ENCODE peak calls at places on chromosome 3, in six cellular contexts. W is MCF 10A, T is cardiac fibroblast, L is Ammon's horn, O is RPMI8226, A is AG04450. N is an unnamed sample.

GRCh38 chr3:119294889-119295769 is 946 bp downstream of the ARHGAP31 start:
- DNase-seq in L (peak), T (peak), O (peak), A (no peak), W (peak), N (peak)

GRCh38 chr3:73602171-73602570 is 22.6 kb downstream of the PDZRN3 start:
- DNase-seq in W (no peak), A (no peak), O (no peak), T (peak), L (no peak), N (peak)

GRCh38 chr3:30693470-30694120 is 87.2 kb downstream of the TGFBR2 start:
- DNase-seq in L (peak), T (peak), O (peak), W (peak), A (peak), N (peak)

GRCh38 chr3:78322780-78323179 is 1282.9 kb downstream of the ROBO2 start:
- DNase-seq in O (no peak), T (no peak), A (no peak), W (no peak), L (no peak), N (no peak)

GRCh38 chr3:49339593-49339946 is 283 bp downstream of the USP4 start:
- DNase-seq in W (no peak), L (no peak), A (no peak), T (no peak), O (no peak), N (peak)

GRCh38 chr3:115351193-115351592 is 204.1 kb upstream of the ZBTB20 start:
- DNase-seq in A (no peak), O (no peak), W (no peak), L (no peak), T (no peak), N (no peak)

GRCh38 chr3:39208463-39209055 is 16.2 kb upstream of the XIRP1 start:
- DNase-seq in T (peak), L (peak), O (peak), A (peak), W (peak), N (peak)

GRCh38 chr3:153221748-153222162 is 59.7 kb downstream of the RAP2B start:
- DNase-seq in T (peak), W (peak), A (peak), L (peak), O (peak), N (peak)

GRCh38 chr3:114155370-114155821 is 23.5 kb downstream of the DRD3 start:
- DNase-seq in W (peak), A (no peak), L (no peak), O (peak), T (peak), N (peak)

GRCh38 chr3:52143616-52144015 is 10.6 kb downstream of the POC1A start:
- DNase-seq in O (no peak), A (no peak), W (no peak), T (no peak), L (no peak), N (no peak)

GRCh38 chr3:16945330-16945729 is 60.6 kb downstream of the PLCL2 start:
- DNase-seq in W (peak), L (no peak), A (no peak), O (no peak), T (peak), N (no peak)

GRCh38 chr3:152183473-152183872 is 85.3 kb upstream of the MBNL1 start:
- DNase-seq in A (no peak), T (peak), O (peak), L (peak), W (peak), N (no peak)

GRCh38 chr3:58005662-58006061 is 2.6 kb upstream of the FLNB start:
- DNase-seq in W (peak), T (peak), L (no peak), O (no peak), A (no peak), N (peak)

GRCh38 chr3:46960081-46960701 is 16.4 kb downstream of the CCDC12 start:
- DNase-seq in T (peak), A (peak), O (no peak), L (no peak), W (peak), N (peak)

GRCh38 chr3:11568503-11569155 is 75.1 kb downstream of the VGLL4 start:
- DNase-seq in W (peak), T (peak), O (no peak), L (peak), A (peak), N (peak)

GRCh38 chr3:12345141-12345561 is 56.3 kb downstream of the PPARG start:
- DNase-seq in O (no peak), A (no peak), W (peak), L (no peak), T (peak), N (peak)

GRCh38 chr3:190249414-190249813 is 72.8 kb downstream of the CLDN1 start:
- DNase-seq in A (no peak), W (no peak), T (no peak), O (no peak), L (no peak), N (no peak)

GRCh38 chr3:61315874-61316273 is 64.6 kb upstream of the FHIT start:
- DNase-seq in A (no peak), W (peak), L (no peak), T (no peak), O (no peak), N (peak)

GRCh38 chr3:135304378-135304777 is 509.3 kb downstream of the EPHB1 start:
- DNase-seq in L (no peak), O (no peak), A (no peak), T (peak), W (no peak), N (no peak)

N was measured in AG20443.